ENCODE peak calls at places on chromosomes 2 and 18, in four cellular contexts. D is GM12865, G is retinal pigment epithelial cell, A is esophagus squamous epithelium. R is an unnamed sample.

GRCh38 chr2:54673501-54673998 is 49.9 kb upstream of the EML6 start:
- DNase-seq in D (peak), G (no peak), A (no peak), R (no peak)

GRCh38 chr2:216536725-216537124 is 38.1 kb downstream of the RPL37A start:
- DNase-seq in D (no peak), G (no peak), A (no peak), R (peak)

GRCh38 chr18:58581265-58581664 is 47.6 kb downstream of the ALPK2 start:
- DNase-seq in D (no peak), G (no peak), A (no peak), R (peak)

GRCh38 chr2:242060212-242060835 is 190.8 kb downstream of the RTP5 start:
- DNase-seq in D (no peak), G (peak), A (no peak), R (peak)

GRCh38 chr2:12244070-12244469 is 472.7 kb upstream of the TRIB2 start:
- DNase-seq in D (no peak), G (no peak), A (no peak), R (peak)

GRCh38 chr2:23324281-23324680 is 60.7 kb upstream of the KLHL29 start:
- DNase-seq in D (no peak), G (no peak), A (no peak), R (no peak)

GRCh38 chr2:48781366-48781765 is 25.8 kb upstream of the LHCGR start:
- DNase-seq in D (no peak), G (no peak), A (no peak), R (no peak)

GRCh38 chr2:67840460-67841068 is 222.2 kb downstream of the C1D start:
- DNase-seq in D (peak), G (peak), A (no peak), R (peak)

GRCh38 chr18:12290086-12290485 is 18.0 kb upstream of the TUBB6 start:
- DNase-seq in D (no peak), G (no peak), A (no peak), R (no peak)

GRCh38 chr2:210626849-210627248 is 70.5 kb downstream of the CPS1 start:
- DNase-seq in D (peak), G (no peak), A (no peak), R (peak)

GRCh38 chr2:42142476-42143184 is 26.5 kb upstream of the EML4 start:
- DNase-seq in D (no peak), G (no peak), A (no peak), R (peak)

GRCh38 chr2:69768789-69769188 is 26.9 kb downstream of the ANXA4 start:
- DNase-seq in D (no peak), G (no peak), A (no peak), R (no peak)

GRCh38 chr2:203631068-203631757 is 75.2 kb upstream of the CD28 start:
- DNase-seq in D (no peak), G (no peak), A (no peak), R (no peak)

GRCh38 chr2:136538489-136538888 is 226.9 kb upstream of the THSD7B start:
- DNase-seq in D (no peak), G (no peak), A (no peak), R (no peak)

GRCh38 chr2:29663266-29663665 is 258.1 kb downstream of the ALK start:
- DNase-seq in D (no peak), G (no peak), A (no peak), R (peak)

GRCh38 chr2:1088192-1088860 is 137.7 kb downstream of the SNTG2 start:
- DNase-seq in D (no peak), G (no peak), A (no peak), R (peak)

GRCh38 chr2:121710470-121711170 is 26.1 kb downstream of the NIFK start:
- DNase-seq in D (no peak), G (no peak), A (no peak), R (no peak)

GRCh38 chr18:14999085-14999975 is 251.4 kb downstream of the ANKRD30B start:
- DNase-seq in D (no peak), G (no peak), A (no peak), R (no peak)

GRCh38 chr2:15800489-15801329 is 139.6 kb upstream of the MYCN start:
- DNase-seq in D (no peak), G (peak), A (no peak), R (no peak)

GRCh38 chr2:85854166-85854509 is 34.7 kb downstream of the ST3GAL5 start:
- DNase-seq in D (no peak), G (no peak), A (no peak), R (no peak)

GRCh38 chr2:10303634-10304378 is 1.1 kb downstream of the HPCAL1 start:
- DNase-seq in D (peak), G (no peak), A (no peak), R (peak)

GRCh38 chr2:5672749-5673147 is 19.4 kb upstream of the SOX11 start:
- DNase-seq in D (no peak), G (no peak), A (no peak), R (no peak)

GRCh38 chr2:5677133-5677532 is 15.1 kb upstream of the SOX11 start:
- DNase-seq in D (no peak), G (no peak), A (no peak), R (no peak)

GRCh38 chr2:5673861-5674240 is 18.3 kb upstream of the SOX11 start:
- DNase-seq in D (no peak), G (no peak), A (no peak), R (peak)

GRCh38 chr2:5668682-5669267 is 23.4 kb upstream of the SOX11 start:
- DNase-seq in D (no peak), G (no peak), A (no peak), R (no peak)

DNA sequence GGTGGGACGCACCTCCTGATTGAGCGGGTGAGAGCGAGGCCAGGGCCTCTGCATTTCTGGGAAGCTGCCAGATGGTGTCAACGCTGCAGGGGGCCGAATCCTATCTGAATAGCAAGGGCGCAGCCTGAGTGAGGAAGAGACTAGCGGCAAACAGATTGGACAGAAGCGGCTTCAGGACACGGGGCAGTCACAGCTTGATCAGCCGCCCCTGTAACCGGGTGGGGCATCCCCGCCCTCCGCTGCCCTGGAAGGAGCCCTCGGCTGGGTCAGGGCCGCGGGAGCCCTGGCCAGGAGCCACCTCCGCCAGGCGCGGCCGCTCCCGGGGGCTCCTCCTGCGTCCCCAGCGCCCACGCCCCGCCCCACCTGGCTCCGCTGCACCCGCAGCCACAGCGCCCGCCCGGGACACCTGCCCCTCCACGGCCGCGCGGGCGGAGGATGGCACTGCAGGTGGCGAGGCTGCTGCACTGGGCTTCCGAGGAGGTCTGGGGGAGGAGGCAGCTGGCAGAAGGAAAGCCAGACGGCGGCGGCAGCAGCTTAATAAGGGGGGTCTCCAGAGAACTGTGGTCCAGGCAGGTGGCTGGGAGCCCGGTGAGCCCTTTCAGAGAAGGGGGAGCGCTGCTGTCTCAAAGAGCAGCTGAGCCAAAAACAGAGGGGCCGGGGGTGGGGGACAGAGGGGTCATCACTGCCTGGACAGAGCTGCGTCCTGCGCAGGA is 18.9 kb upstream of the SOX11 start:
- DNase-seq in D (no peak), G (no peak), A (no peak), R (no peak)
- H3K4me3 ChIP-seq in D (no peak), G (peak), A (no peak), R (no peak)

GRCh38 chr2:56185582-56186046 is 1.8 kb downstream of the CCDC85A start:
- DNase-seq in D (no peak), G (no peak), A (no peak), R (no peak)

GRCh38 chr2:56182420-56182819 is 1.4 kb upstream of the CCDC85A start:
- DNase-seq in D (no peak), G (no peak), A (no peak), R (no peak)

GRCh38 chr2:56183643-56184499 is at the start of gene CCDC85A:
- DNase-seq in D (peak), G (no peak), A (no peak), R (peak)

GRCh38 chr2:56185101-56185581 is 1.4 kb downstream of the CCDC85A start:
- DNase-seq in D (no peak), G (no peak), A (no peak), R (no peak)

GRCh38 chr2:56184500-56184996 is 758 bp downstream of the CCDC85A start:
- DNase-seq in D (peak), G (no peak), A (no peak), R (no peak)
- H3K4me3 ChIP-seq in D (no peak), G (peak), A (peak), R (peak)

GRCh38 chr2:174332607-174333001 is 2.1 kb upstream of the SP9 start:
- DNase-seq in D (no peak), G (no peak), A (no peak), R (no peak)
- H3K4me3 ChIP-seq in D (no peak), G (no peak), A (no peak), R (no peak)

GRCh38 chr2:30821960-30822359 is 14.7 kb upstream of the CAPN13 start:
- DNase-seq in D (no peak), G (no peak), A (no peak), R (no peak)
- H3K4me3 ChIP-seq in D (no peak), G (no peak), A (no peak), R (no peak)

GRCh38 chr2:28623582-28624405 is 127.8 kb upstream of the PPP1CB start:
- DNase-seq in D (no peak), G (no peak), A (no peak), R (no peak)

GRCh38 chr2:28624798-28625701 is 126.6 kb upstream of the PPP1CB start:
- DNase-seq in D (peak), G (no peak), A (no peak), R (peak)

GRCh38 chr2:28622101-28622499 is 126.2 kb downstream of the PLB1 start:
- DNase-seq in D (no peak), G (no peak), A (no peak), R (no peak)

GRCh38 chr2:28626376-28626775 is 125.3 kb upstream of the PPP1CB start:
- DNase-seq in D (no peak), G (no peak), A (no peak), R (no peak)

DNA sequence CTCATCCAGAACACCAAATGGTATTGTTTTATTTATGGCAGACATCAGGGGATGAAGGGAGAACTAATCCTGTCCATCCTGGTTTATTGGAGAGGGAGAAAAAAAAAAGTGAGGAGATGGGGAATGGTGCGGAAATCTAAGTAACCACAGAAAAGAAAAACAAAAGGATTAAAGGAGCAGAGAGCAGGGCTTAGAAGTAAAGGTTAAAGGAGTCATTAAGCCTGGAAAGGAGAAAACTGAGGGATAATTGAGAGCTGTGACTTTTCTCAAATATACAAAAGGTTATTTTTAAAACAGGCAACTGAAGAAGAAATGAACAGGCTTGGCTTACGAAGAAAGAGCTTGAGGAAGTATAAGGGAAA is 127.2 kb upstream of the PPP1CB start:
- DNase-seq in D (no peak), G (no peak), A (no peak), R (no peak)
- H3K4me3 ChIP-seq in D (no peak), G (no peak), A (no peak), R (no peak)

GRCh38 chr2:200456567-200456966 is 53.3 kb downstream of the KCTD18 start:
- DNase-seq in D (no peak), G (no peak), A (no peak), R (no peak)

GRCh38 chr2:200454839-200455801 is 54.7 kb downstream of the KCTD18 start:
- DNase-seq in D (peak), G (no peak), A (no peak), R (peak)

GRCh38 chr2:200453853-200454524 is 55.9 kb downstream of the KCTD18 start:
- DNase-seq in D (no peak), G (no peak), A (no peak), R (no peak)

GRCh38 chr2:200453142-200453852 is 56.6 kb downstream of the KCTD18 start:
- DNase-seq in D (no peak), G (no peak), A (no peak), R (no peak)

GRCh38 chr2:200455958-200456421 is 53.9 kb downstream of the KCTD18 start:
- DNase-seq in D (peak), G (peak), A (no peak), R (no peak)
- H3K4me3 ChIP-seq in D (no peak), G (no peak), A (no peak), R (no peak)

GRCh38 chr18:28768791-28769768 is 592.1 kb upstream of the CDH2 start:
- DNase-seq in D (no peak), G (no peak), A (no peak), R (peak)

GRCh38 chr18:28767201-28767600 is 590.3 kb upstream of the CDH2 start:
- DNase-seq in D (no peak), G (no peak), A (no peak), R (peak)

GRCh38 chr18:28766721-28767120 is 589.8 kb upstream of the CDH2 start:
- DNase-seq in D (no peak), G (no peak), A (no peak), R (peak)

GRCh38 chr18:28766027-28766426 is 589.1 kb upstream of the CDH2 start:
- DNase-seq in D (no peak), G (no peak), A (no peak), R (peak)

DNA sequence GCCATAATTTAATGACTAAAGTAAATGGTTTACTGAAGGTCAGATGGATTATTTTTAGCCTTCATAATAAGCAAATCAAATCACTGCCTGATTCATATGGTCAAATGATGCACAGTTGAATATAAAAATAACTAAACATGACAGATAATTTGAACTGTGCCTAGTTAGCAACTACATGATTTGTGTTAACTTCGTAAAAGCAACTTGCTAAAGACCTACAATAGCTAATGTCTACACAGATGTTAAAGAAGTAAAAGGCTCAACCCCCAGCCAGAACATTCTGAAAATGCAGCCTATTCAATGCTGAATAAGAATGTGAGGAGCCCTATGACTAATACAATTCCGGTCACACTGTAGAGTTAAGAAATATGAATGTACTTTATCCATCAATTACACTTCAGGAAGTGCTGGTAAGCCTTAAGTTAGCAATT is 590.9 kb upstream of the CDH2 start:
- DNase-seq in D (no peak), G (peak), A (no peak), R (peak)
- H3K4me3 ChIP-seq in D (no peak), G (no peak), A (no peak), R (no peak)

DNA sequence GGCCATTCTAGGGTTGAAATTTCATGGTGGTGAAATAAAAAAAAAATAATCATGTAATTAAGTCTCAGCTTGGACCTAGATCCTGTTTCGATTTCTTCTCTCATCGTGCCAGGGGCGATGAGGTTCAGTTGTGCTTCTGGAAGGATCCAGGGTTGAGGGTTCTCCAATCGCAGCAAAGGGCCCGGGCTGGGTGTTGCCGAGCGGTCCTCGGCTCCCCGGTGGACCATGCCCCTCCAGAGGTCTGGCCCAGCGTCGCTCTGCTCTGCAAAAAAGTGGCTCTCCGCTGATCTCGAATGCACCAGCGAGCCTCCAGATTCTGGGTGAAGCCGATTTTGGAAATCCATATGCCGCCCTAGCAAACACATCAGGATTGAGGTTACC is 39.0 kb downstream of the EN1 start:
- DNase-seq in D (no peak), G (no peak), A (no peak), R (no peak)
- H3K4me3 ChIP-seq in D (no peak), G (no peak), A (peak), R (no peak)

DNA sequence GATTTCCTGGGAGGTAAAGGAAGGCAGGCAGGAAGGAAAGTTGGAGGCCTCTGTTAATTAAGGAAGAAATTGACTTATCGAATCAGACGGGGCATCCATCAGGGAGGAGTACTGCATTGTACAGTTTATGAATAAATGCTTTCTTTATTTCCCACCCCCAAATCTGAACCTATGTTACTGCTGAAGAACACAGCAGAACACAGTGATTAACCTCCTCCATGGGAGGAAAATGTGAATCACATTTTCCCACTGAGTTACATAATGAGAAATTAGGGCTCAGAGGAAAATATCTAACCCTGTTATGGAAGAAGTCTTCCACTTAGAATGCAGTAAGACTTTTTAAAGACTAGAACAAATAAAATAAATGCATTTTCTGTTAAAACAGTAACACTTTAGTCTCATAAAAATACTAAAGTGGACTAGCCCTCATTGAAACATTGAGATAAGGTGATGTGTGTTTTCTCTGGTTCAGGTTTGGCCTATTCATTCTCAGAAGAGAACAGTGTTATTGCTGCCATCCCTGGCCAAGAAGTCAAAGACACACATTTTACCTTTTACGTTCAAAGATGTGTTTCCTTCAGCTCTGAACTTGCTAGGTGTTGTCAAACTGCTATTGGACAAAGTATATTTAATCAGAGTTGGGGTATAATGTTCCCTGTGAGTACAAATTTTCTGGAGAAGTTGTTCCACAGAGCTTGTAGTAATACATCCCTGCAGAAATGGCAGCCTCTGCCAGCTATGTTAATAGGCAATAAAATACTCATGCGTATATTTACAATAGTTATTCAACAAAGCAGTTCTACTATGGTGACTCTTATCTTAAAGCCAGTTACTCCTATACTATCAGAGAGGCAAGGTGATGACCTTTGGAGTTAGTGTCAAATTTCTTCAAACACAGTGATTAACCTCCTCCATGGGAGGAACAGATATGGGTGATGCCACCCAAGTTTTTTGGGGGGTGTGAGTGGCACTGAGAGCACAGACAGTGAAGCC is 11.1 kb downstream of the DNAH6 start:
- DNase-seq in D (no peak), G (no peak), A (no peak), R (no peak)
- H3K4me3 ChIP-seq in D (no peak), G (no peak), A (no peak), R (no peak)

R was measured in IMR-90.